ENCODE peak calls at places on chromosomes 1 and 21, in five cellular contexts. One of them, this sample, is unnamed.

GRCh38 chr1:76269175-76269574 is 194.6 kb downstream of the ST6GALNAC3 start:
- DNase-seq in activated CD8-positive, alpha-beta T cell treated with anti-CD3 and anti-CD28 coated beads, Interleukin-2, amount 10 ng/mL, durations not matched to agents 7 days and 5 days: peak
- DNase-seq in neural crest cell: no peak
- DNase-seq in WERI-Rb-1: no peak
- DNase-seq in activated gamma-delta T cell treated with anti-CD3 and anti-CD28 coated beads, Interleukin-2, amount 50 U/mL, for 16 hours: no peak
- DNase-seq in this sample: peak

GRCh38 chr1:58548381-58548780 is 1.9 kb upstream of the OMA1 start:
- DNase-seq in activated CD8-positive, alpha-beta T cell treated with anti-CD3 and anti-CD28 coated beads, Interleukin-2, amount 10 ng/mL, durations not matched to agents 7 days and 5 days: no peak
- DNase-seq in neural crest cell: no peak
- DNase-seq in WERI-Rb-1: no peak
- DNase-seq in activated gamma-delta T cell treated with anti-CD3 and anti-CD28 coated beads, Interleukin-2, amount 50 U/mL, for 16 hours: no peak
- DNase-seq in this sample: no peak

GRCh38 chr21:46234436-46234950 is 5.9 kb upstream of the LSS start:
- DNase-seq in activated CD8-positive, alpha-beta T cell treated with anti-CD3 and anti-CD28 coated beads, Interleukin-2, amount 10 ng/mL, durations not matched to agents 7 days and 5 days: no peak
- DNase-seq in neural crest cell: no peak
- DNase-seq in WERI-Rb-1: no peak
- DNase-seq in activated gamma-delta T cell treated with anti-CD3 and anti-CD28 coated beads, Interleukin-2, amount 50 U/mL, for 16 hours: no peak
- DNase-seq in this sample: no peak

GRCh38 chr1:75908717-75909152 is 23.5 kb downstream of the ASB17 start:
- DNase-seq in activated CD8-positive, alpha-beta T cell treated with anti-CD3 and anti-CD28 coated beads, Interleukin-2, amount 10 ng/mL, durations not matched to agents 7 days and 5 days: no peak
- DNase-seq in neural crest cell: peak
- DNase-seq in WERI-Rb-1: peak
- DNase-seq in activated gamma-delta T cell treated with anti-CD3 and anti-CD28 coated beads, Interleukin-2, amount 50 U/mL, for 16 hours: no peak
- DNase-seq in this sample: peak

GRCh38 chr1:147177611-147178370 is 5.5 kb upstream of the PRKAB2 start:
- DNase-seq in activated CD8-positive, alpha-beta T cell treated with anti-CD3 and anti-CD28 coated beads, Interleukin-2, amount 10 ng/mL, durations not matched to agents 7 days and 5 days: no peak
- DNase-seq in neural crest cell: no peak
- DNase-seq in WERI-Rb-1: no peak
- DNase-seq in activated gamma-delta T cell treated with anti-CD3 and anti-CD28 coated beads, Interleukin-2, amount 50 U/mL, for 16 hours: no peak
- DNase-seq in this sample: no peak

GRCh38 chr1:26015358-26015757 is 6.2 kb upstream of the EXTL1 start:
- DNase-seq in activated CD8-positive, alpha-beta T cell treated with anti-CD3 and anti-CD28 coated beads, Interleukin-2, amount 10 ng/mL, durations not matched to agents 7 days and 5 days: no peak
- DNase-seq in neural crest cell: no peak
- DNase-seq in WERI-Rb-1: no peak
- DNase-seq in activated gamma-delta T cell treated with anti-CD3 and anti-CD28 coated beads, Interleukin-2, amount 50 U/mL, for 16 hours: no peak
- DNase-seq in this sample: no peak

GRCh38 chr1:161985301-161985825 is 38.3 kb downstream of the OLFML2B start:
- DNase-seq in activated CD8-positive, alpha-beta T cell treated with anti-CD3 and anti-CD28 coated beads, Interleukin-2, amount 10 ng/mL, durations not matched to agents 7 days and 5 days: no peak
- DNase-seq in neural crest cell: no peak
- DNase-seq in WERI-Rb-1: no peak
- DNase-seq in activated gamma-delta T cell treated with anti-CD3 and anti-CD28 coated beads, Interleukin-2, amount 50 U/mL, for 16 hours: no peak
- DNase-seq in this sample: no peak

GRCh38 chr1:241675983-241676382 is 23.9 kb downstream of the WDR64 start:
- DNase-seq in activated CD8-positive, alpha-beta T cell treated with anti-CD3 and anti-CD28 coated beads, Interleukin-2, amount 10 ng/mL, durations not matched to agents 7 days and 5 days: no peak
- DNase-seq in neural crest cell: no peak
- DNase-seq in WERI-Rb-1: no peak
- DNase-seq in activated gamma-delta T cell treated with anti-CD3 and anti-CD28 coated beads, Interleukin-2, amount 50 U/mL, for 16 hours: no peak
- DNase-seq in this sample: no peak

GRCh38 chr1:41641483-41641829 is 157.0 kb upstream of the EDN2 start:
- DNase-seq in activated CD8-positive, alpha-beta T cell treated with anti-CD3 and anti-CD28 coated beads, Interleukin-2, amount 10 ng/mL, durations not matched to agents 7 days and 5 days: no peak
- DNase-seq in neural crest cell: no peak
- DNase-seq in WERI-Rb-1: no peak
- DNase-seq in activated gamma-delta T cell treated with anti-CD3 and anti-CD28 coated beads, Interleukin-2, amount 50 U/mL, for 16 hours: no peak
- DNase-seq in this sample: no peak

GRCh38 chr21:45280178-45280821 is 7.4 kb downstream of the POFUT2 start:
- DNase-seq in activated CD8-positive, alpha-beta T cell treated with anti-CD3 and anti-CD28 coated beads, Interleukin-2, amount 10 ng/mL, durations not matched to agents 7 days and 5 days: no peak
- DNase-seq in neural crest cell: no peak
- DNase-seq in WERI-Rb-1: peak
- DNase-seq in activated gamma-delta T cell treated with anti-CD3 and anti-CD28 coated beads, Interleukin-2, amount 50 U/mL, for 16 hours: no peak
- DNase-seq in this sample: no peak

GRCh38 chr1:171984850-171985485 is 143.7 kb downstream of the DNM3 start:
- DNase-seq in activated CD8-positive, alpha-beta T cell treated with anti-CD3 and anti-CD28 coated beads, Interleukin-2, amount 10 ng/mL, durations not matched to agents 7 days and 5 days: peak
- DNase-seq in neural crest cell: no peak
- DNase-seq in WERI-Rb-1: no peak
- DNase-seq in activated gamma-delta T cell treated with anti-CD3 and anti-CD28 coated beads, Interleukin-2, amount 50 U/mL, for 16 hours: no peak
- DNase-seq in this sample: no peak

GRCh38 chr1:84675106-84675505 is 15.2 kb downstream of the SSX2IP start:
- DNase-seq in activated CD8-positive, alpha-beta T cell treated with anti-CD3 and anti-CD28 coated beads, Interleukin-2, amount 10 ng/mL, durations not matched to agents 7 days and 5 days: no peak
- DNase-seq in neural crest cell: no peak
- DNase-seq in WERI-Rb-1: no peak
- DNase-seq in activated gamma-delta T cell treated with anti-CD3 and anti-CD28 coated beads, Interleukin-2, amount 50 U/mL, for 16 hours: no peak
- DNase-seq in this sample: no peak

GRCh38 chr1:87151500-87152421 is 176.9 kb upstream of the LMO4 start:
- DNase-seq in activated CD8-positive, alpha-beta T cell treated with anti-CD3 and anti-CD28 coated beads, Interleukin-2, amount 10 ng/mL, durations not matched to agents 7 days and 5 days: peak
- DNase-seq in neural crest cell: peak
- DNase-seq in WERI-Rb-1: peak
- DNase-seq in activated gamma-delta T cell treated with anti-CD3 and anti-CD28 coated beads, Interleukin-2, amount 50 U/mL, for 16 hours: no peak
- DNase-seq in this sample: peak

GRCh38 chr1:115337276-115337632 is 795 bp downstream of the NGF start:
- DNase-seq in activated CD8-positive, alpha-beta T cell treated with anti-CD3 and anti-CD28 coated beads, Interleukin-2, amount 10 ng/mL, durations not matched to agents 7 days and 5 days: no peak
- DNase-seq in neural crest cell: no peak
- DNase-seq in WERI-Rb-1: peak
- DNase-seq in activated gamma-delta T cell treated with anti-CD3 and anti-CD28 coated beads, Interleukin-2, amount 50 U/mL, for 16 hours: no peak
- DNase-seq in this sample: no peak

GRCh38 chr1:183932412-183932811 is 105.1 kb downstream of the COLGALT2 start:
- DNase-seq in activated CD8-positive, alpha-beta T cell treated with anti-CD3 and anti-CD28 coated beads, Interleukin-2, amount 10 ng/mL, durations not matched to agents 7 days and 5 days: no peak
- DNase-seq in neural crest cell: no peak
- DNase-seq in WERI-Rb-1: no peak
- DNase-seq in activated gamma-delta T cell treated with anti-CD3 and anti-CD28 coated beads, Interleukin-2, amount 50 U/mL, for 16 hours: no peak
- DNase-seq in this sample: no peak

GRCh38 chr21:36908260-36908908 is 58.1 kb downstream of the HLCS start:
- DNase-seq in activated CD8-positive, alpha-beta T cell treated with anti-CD3 and anti-CD28 coated beads, Interleukin-2, amount 10 ng/mL, durations not matched to agents 7 days and 5 days: no peak
- DNase-seq in neural crest cell: no peak
- DNase-seq in WERI-Rb-1: no peak
- DNase-seq in activated gamma-delta T cell treated with anti-CD3 and anti-CD28 coated beads, Interleukin-2, amount 50 U/mL, for 16 hours: no peak
- DNase-seq in this sample: no peak

GRCh38 chr1:21048462-21048861 is 128.2 kb downstream of the EIF4G3 start:
- DNase-seq in activated CD8-positive, alpha-beta T cell treated with anti-CD3 and anti-CD28 coated beads, Interleukin-2, amount 10 ng/mL, durations not matched to agents 7 days and 5 days: no peak
- DNase-seq in neural crest cell: no peak
- DNase-seq in WERI-Rb-1: no peak
- DNase-seq in activated gamma-delta T cell treated with anti-CD3 and anti-CD28 coated beads, Interleukin-2, amount 50 U/mL, for 16 hours: no peak
- DNase-seq in this sample: no peak

GRCh38 chr21:31917108-31917507 is 44.3 kb downstream of the HUNK start:
- DNase-seq in activated CD8-positive, alpha-beta T cell treated with anti-CD3 and anti-CD28 coated beads, Interleukin-2, amount 10 ng/mL, durations not matched to agents 7 days and 5 days: no peak
- DNase-seq in neural crest cell: no peak
- DNase-seq in WERI-Rb-1: no peak
- DNase-seq in activated gamma-delta T cell treated with anti-CD3 and anti-CD28 coated beads, Interleukin-2, amount 50 U/mL, for 16 hours: no peak
- DNase-seq in this sample: no peak

GRCh38 chr1:22104865-22105437 is 37.9 kb downstream of the WNT4 start:
- DNase-seq in activated CD8-positive, alpha-beta T cell treated with anti-CD3 and anti-CD28 coated beads, Interleukin-2, amount 10 ng/mL, durations not matched to agents 7 days and 5 days: peak
- DNase-seq in neural crest cell: no peak
- DNase-seq in WERI-Rb-1: no peak
- DNase-seq in activated gamma-delta T cell treated with anti-CD3 and anti-CD28 coated beads, Interleukin-2, amount 50 U/mL, for 16 hours: peak
- DNase-seq in this sample: no peak

GRCh38 chr21:36428789-36429671 is 43.8 kb downstream of the CHAF1B start:
- DNase-seq in activated CD8-positive, alpha-beta T cell treated with anti-CD3 and anti-CD28 coated beads, Interleukin-2, amount 10 ng/mL, durations not matched to agents 7 days and 5 days: no peak
- DNase-seq in neural crest cell: no peak
- DNase-seq in WERI-Rb-1: no peak
- DNase-seq in activated gamma-delta T cell treated with anti-CD3 and anti-CD28 coated beads, Interleukin-2, amount 50 U/mL, for 16 hours: no peak
- DNase-seq in this sample: no peak

GRCh38 chr21:42466700-42467612 is 29.1 kb downstream of the RSPH1 start:
- DNase-seq in activated CD8-positive, alpha-beta T cell treated with anti-CD3 and anti-CD28 coated beads, Interleukin-2, amount 10 ng/mL, durations not matched to agents 7 days and 5 days: peak
- DNase-seq in neural crest cell: no peak
- DNase-seq in WERI-Rb-1: peak
- DNase-seq in activated gamma-delta T cell treated with anti-CD3 and anti-CD28 coated beads, Interleukin-2, amount 50 U/mL, for 16 hours: no peak
- DNase-seq in this sample: no peak

GRCh38 chr1:193846881-193847280 is 660.5 kb upstream of the B3GALT2 start:
- DNase-seq in activated CD8-positive, alpha-beta T cell treated with anti-CD3 and anti-CD28 coated beads, Interleukin-2, amount 10 ng/mL, durations not matched to agents 7 days and 5 days: no peak
- DNase-seq in neural crest cell: no peak
- DNase-seq in WERI-Rb-1: no peak
- DNase-seq in activated gamma-delta T cell treated with anti-CD3 and anti-CD28 coated beads, Interleukin-2, amount 50 U/mL, for 16 hours: no peak
- DNase-seq in this sample: no peak

GRCh38 chr1:155077758-155078495 is 710 bp upstream of the EFNA3 start:
- DNase-seq in activated CD8-positive, alpha-beta T cell treated with anti-CD3 and anti-CD28 coated beads, Interleukin-2, amount 10 ng/mL, durations not matched to agents 7 days and 5 days: no peak
- DNase-seq in neural crest cell: no peak
- DNase-seq in WERI-Rb-1: peak
- DNase-seq in activated gamma-delta T cell treated with anti-CD3 and anti-CD28 coated beads, Interleukin-2, amount 50 U/mL, for 16 hours: no peak
- DNase-seq in this sample: no peak

GRCh38 chr1:61141288-61142044 is 59.1 kb downstream of the NFIA start:
- DNase-seq in activated CD8-positive, alpha-beta T cell treated with anti-CD3 and anti-CD28 coated beads, Interleukin-2, amount 10 ng/mL, durations not matched to agents 7 days and 5 days: no peak
- DNase-seq in neural crest cell: no peak
- DNase-seq in WERI-Rb-1: no peak
- DNase-seq in activated gamma-delta T cell treated with anti-CD3 and anti-CD28 coated beads, Interleukin-2, amount 50 U/mL, for 16 hours: no peak
- DNase-seq in this sample: peak

GRCh38 chr1:214472362-214472761 is 79.0 kb downstream of the PTPN14 start:
- DNase-seq in activated CD8-positive, alpha-beta T cell treated with anti-CD3 and anti-CD28 coated beads, Interleukin-2, amount 10 ng/mL, durations not matched to agents 7 days and 5 days: no peak
- DNase-seq in neural crest cell: no peak
- DNase-seq in WERI-Rb-1: no peak
- DNase-seq in activated gamma-delta T cell treated with anti-CD3 and anti-CD28 coated beads, Interleukin-2, amount 50 U/mL, for 16 hours: no peak
- DNase-seq in this sample: no peak

GRCh38 chr1:74504125-74505065 is 8.0 kb downstream of the LRRC53 start:
- DNase-seq in activated CD8-positive, alpha-beta T cell treated with anti-CD3 and anti-CD28 coated beads, Interleukin-2, amount 10 ng/mL, durations not matched to agents 7 days and 5 days: peak
- DNase-seq in neural crest cell: peak
- DNase-seq in WERI-Rb-1: peak
- DNase-seq in activated gamma-delta T cell treated with anti-CD3 and anti-CD28 coated beads, Interleukin-2, amount 50 U/mL, for 16 hours: no peak
- DNase-seq in this sample: peak

GRCh38 chr1:39127513-39127912 is 77.0 kb upstream of the MACF1 start:
- DNase-seq in activated CD8-positive, alpha-beta T cell treated with anti-CD3 and anti-CD28 coated beads, Interleukin-2, amount 10 ng/mL, durations not matched to agents 7 days and 5 days: no peak
- DNase-seq in neural crest cell: no peak
- DNase-seq in WERI-Rb-1: no peak
- DNase-seq in activated gamma-delta T cell treated with anti-CD3 and anti-CD28 coated beads, Interleukin-2, amount 50 U/mL, for 16 hours: no peak
- DNase-seq in this sample: no peak

GRCh38 chr1:50978852-50979781 is 9.1 kb downstream of the CDKN2C start:
- DNase-seq in activated CD8-positive, alpha-beta T cell treated with anti-CD3 and anti-CD28 coated beads, Interleukin-2, amount 10 ng/mL, durations not matched to agents 7 days and 5 days: peak
- DNase-seq in neural crest cell: no peak
- DNase-seq in WERI-Rb-1: peak
- DNase-seq in activated gamma-delta T cell treated with anti-CD3 and anti-CD28 coated beads, Interleukin-2, amount 50 U/mL, for 16 hours: no peak
- DNase-seq in this sample: no peak

GRCh38 chr1:210132582-210132981 is 100.0 kb upstream of the SERTAD4 start:
- DNase-seq in activated CD8-positive, alpha-beta T cell treated with anti-CD3 and anti-CD28 coated beads, Interleukin-2, amount 10 ng/mL, durations not matched to agents 7 days and 5 days: peak
- DNase-seq in neural crest cell: peak
- DNase-seq in WERI-Rb-1: no peak
- DNase-seq in activated gamma-delta T cell treated with anti-CD3 and anti-CD28 coated beads, Interleukin-2, amount 50 U/mL, for 16 hours: no peak
- DNase-seq in this sample: no peak

GRCh38 chr1:9891207-9891606 is 18.9 kb downstream of the CTNNBIP1 start:
- DNase-seq in activated CD8-positive, alpha-beta T cell treated with anti-CD3 and anti-CD28 coated beads, Interleukin-2, amount 10 ng/mL, durations not matched to agents 7 days and 5 days: no peak
- DNase-seq in neural crest cell: no peak
- DNase-seq in WERI-Rb-1: peak
- DNase-seq in activated gamma-delta T cell treated with anti-CD3 and anti-CD28 coated beads, Interleukin-2, amount 50 U/mL, for 16 hours: no peak
- DNase-seq in this sample: no peak

GRCh38 chr1:43799656-43800629 is 92.6 kb downstream of the ST3GAL3 start:
- DNase-seq in activated CD8-positive, alpha-beta T cell treated with anti-CD3 and anti-CD28 coated beads, Interleukin-2, amount 10 ng/mL, durations not matched to agents 7 days and 5 days: no peak
- DNase-seq in neural crest cell: no peak
- DNase-seq in WERI-Rb-1: peak
- DNase-seq in activated gamma-delta T cell treated with anti-CD3 and anti-CD28 coated beads, Interleukin-2, amount 50 U/mL, for 16 hours: no peak
- DNase-seq in this sample: no peak

GRCh38 chr1:157241185-157241538 is 103.0 kb upstream of the ETV3 start:
- DNase-seq in activated CD8-positive, alpha-beta T cell treated with anti-CD3 and anti-CD28 coated beads, Interleukin-2, amount 10 ng/mL, durations not matched to agents 7 days and 5 days: no peak
- DNase-seq in neural crest cell: no peak
- DNase-seq in WERI-Rb-1: no peak
- DNase-seq in activated gamma-delta T cell treated with anti-CD3 and anti-CD28 coated beads, Interleukin-2, amount 50 U/mL, for 16 hours: no peak
- DNase-seq in this sample: no peak

GRCh38 chr1:95640746-95641145 is 406.7 kb downstream of the RWDD3 start:
- DNase-seq in activated CD8-positive, alpha-beta T cell treated with anti-CD3 and anti-CD28 coated beads, Interleukin-2, amount 10 ng/mL, durations not matched to agents 7 days and 5 days: no peak
- DNase-seq in neural crest cell: no peak
- DNase-seq in WERI-Rb-1: no peak
- DNase-seq in activated gamma-delta T cell treated with anti-CD3 and anti-CD28 coated beads, Interleukin-2, amount 50 U/mL, for 16 hours: no peak
- DNase-seq in this sample: no peak

GRCh38 chr1:206651958-206652890 is 16.9 kb downstream of the DYRK3 start:
- DNase-seq in activated CD8-positive, alpha-beta T cell treated with anti-CD3 and anti-CD28 coated beads, Interleukin-2, amount 10 ng/mL, durations not matched to agents 7 days and 5 days: no peak
- DNase-seq in neural crest cell: no peak
- DNase-seq in WERI-Rb-1: no peak
- DNase-seq in activated gamma-delta T cell treated with anti-CD3 and anti-CD28 coated beads, Interleukin-2, amount 50 U/mL, for 16 hours: no peak
- DNase-seq in this sample: no peak

GRCh38 chr1:62437273-62437945 is 560 bp downstream of the USP1 start:
- DNase-seq in activated CD8-positive, alpha-beta T cell treated with anti-CD3 and anti-CD28 coated beads, Interleukin-2, amount 10 ng/mL, durations not matched to agents 7 days and 5 days: no peak
- DNase-seq in neural crest cell: no peak
- DNase-seq in WERI-Rb-1: no peak
- DNase-seq in activated gamma-delta T cell treated with anti-CD3 and anti-CD28 coated beads, Interleukin-2, amount 50 U/mL, for 16 hours: no peak
- DNase-seq in this sample: no peak

GRCh38 chr1:42450081-42450480 is 5.7 kb downstream of the ZMYND12 start:
- DNase-seq in activated CD8-positive, alpha-beta T cell treated with anti-CD3 and anti-CD28 coated beads, Interleukin-2, amount 10 ng/mL, durations not matched to agents 7 days and 5 days: no peak
- DNase-seq in neural crest cell: no peak
- DNase-seq in WERI-Rb-1: no peak
- DNase-seq in activated gamma-delta T cell treated with anti-CD3 and anti-CD28 coated beads, Interleukin-2, amount 50 U/mL, for 16 hours: no peak
- DNase-seq in this sample: no peak

GRCh38 chr1:188903241-188903640 is 1574.4 kb downstream of the BRINP3 start:
- DNase-seq in activated CD8-positive, alpha-beta T cell treated with anti-CD3 and anti-CD28 coated beads, Interleukin-2, amount 10 ng/mL, durations not matched to agents 7 days and 5 days: no peak
- DNase-seq in neural crest cell: no peak
- DNase-seq in WERI-Rb-1: no peak
- DNase-seq in activated gamma-delta T cell treated with anti-CD3 and anti-CD28 coated beads, Interleukin-2, amount 50 U/mL, for 16 hours: no peak
- DNase-seq in this sample: no peak

GRCh38 chr1:201648066-201648910 is 109.4 kb downstream of the NAV1 start:
- DNase-seq in activated CD8-positive, alpha-beta T cell treated with anti-CD3 and anti-CD28 coated beads, Interleukin-2, amount 10 ng/mL, durations not matched to agents 7 days and 5 days: no peak
- DNase-seq in neural crest cell: peak
- DNase-seq in WERI-Rb-1: peak
- DNase-seq in activated gamma-delta T cell treated with anti-CD3 and anti-CD28 coated beads, Interleukin-2, amount 50 U/mL, for 16 hours: no peak
- DNase-seq in this sample: no peak